ENCODE peak calls at places on chromosomes 4 and X, in eight cellular contexts. V is kidney, Q is bronchial epithelial cell, J is foreskin fibroblast, C is fibroblast of lung, F is suprapubic skin, E is GM23338, T is A549. G is an unnamed sample.

GRCh38 chrX:40132751-40133150 is 35.0 kb upstream of the BCOR start:
- DNase-seq in V (peak), Q (peak), J (no peak), C (peak), F (no peak), E (no peak), T (peak), G (no peak)

GRCh38 chrX:39848900-39849299 is 248.9 kb downstream of the BCOR start:
- DNase-seq in V (no peak), Q (no peak), J (peak), C (peak), F (no peak), E (no peak), T (no peak), G (no peak)

GRCh38 chr4:139299536-139299935 is 1.8 kb upstream of the NAA15 start:
- DNase-seq in V (no peak), Q (peak), J (no peak), C (peak), F (no peak), E (no peak), T (no peak), G (no peak)

GRCh38 chr4:8908206-8908893 is 36.7 kb upstream of the HMX1 start:
- DNase-seq in V (peak), Q (no peak), J (no peak), C (no peak), F (peak), E (no peak), T (no peak), G (peak)

GRCh38 chr4:2750719-2751605 is 5.2 kb downstream of the TNIP2 start:
- DNase-seq in V (peak), Q (no peak), J (no peak), C (no peak), F (no peak), E (no peak), T (no peak), G (no peak)

GRCh38 chr4:113618205-113618604 is 143.3 kb downstream of the CAMK2D start:
- DNase-seq in V (no peak), Q (no peak), J (no peak), C (no peak), F (no peak), E (no peak), T (no peak), G (no peak)

GRCh38 chr4:1232661-1233621 is 16.0 kb downstream of the CTBP1 start:
- DNase-seq in V (peak), Q (no peak), J (no peak), C (peak), F (no peak), E (peak), T (no peak), G (no peak)

GRCh38 chr4:17787315-17787714 is 5.9 kb upstream of the FAM184B start:
- DNase-seq in V (no peak), Q (peak), J (no peak), C (peak), F (no peak), E (no peak), T (no peak), G (no peak)

GRCh38 chr4:24730256-24731001 is 64.9 kb upstream of the SOD3 start:
- DNase-seq in V (no peak), Q (no peak), J (peak), C (peak), F (peak), E (no peak), T (no peak), G (no peak)

GRCh38 chr4:3207531-3208037 is 41.4 kb upstream of the MSANTD1 start:
- DNase-seq in V (no peak), Q (no peak), J (peak), C (no peak), F (no peak), E (no peak), T (no peak), G (no peak)

GRCh38 chrX:119758682-119759332 is 419 bp downstream of the SOWAHD start:
- DNase-seq in V (peak), Q (peak), J (no peak), C (no peak), F (no peak), E (peak), T (no peak), G (no peak)

GRCh38 chr4:62014982-62015739 is 815.0 kb downstream of the ADGRL3 start:
- DNase-seq in V (no peak), Q (peak), J (no peak), C (no peak), F (no peak), E (no peak), T (no peak), G (no peak)

GRCh38 chr4:82599336-82599735 is 37.5 kb upstream of the TMEM150C start:
- DNase-seq in V (no peak), Q (no peak), J (no peak), C (no peak), F (no peak), E (peak), T (peak), G (no peak)

GRCh38 chrX:81377329-81377728 is 175.4 kb downstream of the SH3BGRL start:
- DNase-seq in V (no peak), Q (peak), J (peak), C (peak), F (no peak), E (peak), T (peak), G (no peak)

DNA sequence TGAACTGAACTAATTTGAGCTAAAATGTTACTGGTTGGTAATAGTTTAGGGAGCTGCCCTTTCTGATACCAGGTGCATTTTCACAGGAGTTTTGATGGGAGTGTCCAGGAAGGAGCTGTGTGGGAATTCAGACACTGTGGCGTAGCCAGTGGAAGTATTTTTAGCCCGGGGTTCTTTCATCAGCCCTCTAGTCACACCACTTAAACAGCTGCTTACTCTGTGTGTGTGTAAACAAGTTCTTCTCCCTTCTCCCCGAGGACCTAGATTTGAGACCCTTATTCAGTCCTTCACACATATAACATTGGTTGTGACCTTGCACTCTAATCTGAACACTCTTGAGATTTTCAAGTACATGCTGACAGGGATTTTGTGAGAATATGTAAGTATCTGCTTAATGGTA is 61.6 kb downstream of the BMPR1B start:
- DNase-seq in V (no peak), Q (peak), J (no peak), C (no peak), F (no peak), E (no peak), T (no peak), G (no peak)
- TF ChIP-seq CTCF in V (no peak), Q (no peak), J (no peak), C (no peak), F (no peak), E (no peak), T (no peak), G (no peak)

GRCh38 chr4:5381981-5382441 is 326.3 kb downstream of the EVC2 start:
- DNase-seq in V (no peak), Q (no peak), J (no peak), C (peak), F (no peak), E (no peak), T (peak), G (no peak)

GRCh38 chr4:5386921-5387320 is 321.4 kb downstream of the EVC2 start:
- DNase-seq in V (no peak), Q (no peak), J (no peak), C (no peak), F (no peak), E (no peak), T (no peak), G (no peak)

GRCh38 chr4:5385741-5386251 is 322.6 kb downstream of the EVC2 start:
- DNase-seq in V (no peak), Q (no peak), J (no peak), C (no peak), F (no peak), E (no peak), T (peak), G (no peak)

GRCh38 chr4:5387457-5387856 is 320.9 kb downstream of the EVC2 start:
- DNase-seq in V (no peak), Q (no peak), J (no peak), C (no peak), F (no peak), E (peak), T (peak), G (no peak)

DNA sequence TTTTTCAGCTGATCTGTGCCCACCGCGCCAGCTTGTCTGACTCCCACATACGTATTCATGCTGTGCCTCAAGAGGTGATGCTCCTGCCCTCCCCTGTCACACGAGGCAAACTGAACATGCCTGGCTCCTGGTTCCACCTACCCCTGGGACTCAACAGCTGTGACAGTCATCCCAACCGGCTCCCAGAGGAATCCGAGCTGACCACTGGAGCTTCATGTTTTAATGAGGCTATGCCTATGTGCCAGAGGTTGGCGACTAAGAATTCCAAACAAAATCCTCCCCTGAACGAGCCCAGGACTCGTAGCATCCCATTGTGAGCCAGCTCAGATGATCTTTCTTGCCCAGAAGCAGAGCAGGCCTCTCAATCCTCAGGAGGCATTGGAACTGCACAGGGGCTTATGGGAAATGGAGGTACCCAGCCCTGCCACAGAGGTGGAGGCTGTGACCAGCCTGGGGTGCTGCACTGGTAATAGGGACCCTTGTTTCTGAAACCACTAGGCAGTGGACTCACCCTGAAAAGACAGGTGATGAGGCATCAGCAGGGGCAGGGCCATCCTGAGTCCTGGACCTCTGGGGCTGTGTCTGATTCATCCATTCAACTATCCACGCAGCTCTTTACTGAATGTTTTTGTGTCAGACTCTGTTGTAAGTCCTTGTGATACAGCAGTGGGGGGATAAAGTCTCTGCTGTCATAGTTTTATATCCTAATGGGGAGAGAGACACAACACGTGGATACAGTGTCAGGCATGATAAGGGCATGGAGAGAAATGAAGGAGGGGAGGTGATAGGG is 325.0 kb downstream of the EVC2 start:
- DNase-seq in V (no peak), Q (no peak), J (no peak), C (no peak), F (no peak), E (no peak), T (no peak), G (no peak)
- TF ChIP-seq CTCF in V (no peak), Q (no peak), J (no peak), C (no peak), F (no peak), E (no peak), T (no peak), G (no peak)

DNA sequence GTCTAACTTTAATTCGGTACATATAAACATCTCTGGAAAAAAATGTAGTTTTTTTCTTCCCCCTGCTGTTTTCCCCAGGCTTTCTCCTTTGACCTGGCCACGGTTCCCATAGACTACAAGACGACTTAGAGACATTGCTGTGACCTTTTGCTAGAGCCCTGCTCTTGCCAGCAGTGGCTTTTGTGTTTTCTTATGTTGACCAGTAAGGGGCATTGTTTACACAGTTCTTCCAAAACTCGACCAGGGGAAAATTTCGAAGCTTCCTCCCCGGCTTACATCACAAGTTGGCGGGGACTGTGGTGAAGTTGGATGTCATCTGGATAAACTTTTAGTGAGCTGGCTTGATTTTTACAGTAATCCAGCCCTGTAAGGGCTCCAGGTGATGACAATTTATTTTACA is 9.3 kb downstream of the CCDC160 start:
- DNase-seq in V (no peak), Q (no peak), J (no peak), C (no peak), F (no peak), E (peak), T (no peak), G (no peak)
- TF ChIP-seq CTCF in V (no peak), Q (no peak), J (no peak), C (no peak), F (no peak), E (no peak), T (peak), G (no peak)

GRCh38 chrX:131067216-131067615 is 9.1 kb downstream of the ARHGAP36 start:
- DNase-seq in V (no peak), Q (no peak), J (no peak), C (no peak), F (no peak), E (peak), T (no peak), G (no peak)

GRCh38 chrX:131067846-131068745 is 9.9 kb downstream of the ARHGAP36 start:
- DNase-seq in V (no peak), Q (no peak), J (no peak), C (no peak), F (no peak), E (peak), T (no peak), G (no peak)

GRCh38 chrX:131068945-131069719 is 11.0 kb downstream of the ARHGAP36 start:
- DNase-seq in V (no peak), Q (no peak), J (no peak), C (peak), F (no peak), E (peak), T (peak), G (peak)

GRCh38 chrX:131073607-131074006 is 15.5 kb downstream of the ARHGAP36 start:
- DNase-seq in V (no peak), Q (no peak), J (no peak), C (no peak), F (no peak), E (no peak), T (no peak), G (no peak)

GRCh38 chrX:131072871-131073571 is 14.9 kb downstream of the ARHGAP36 start:
- DNase-seq in V (peak), Q (no peak), J (no peak), C (no peak), F (no peak), E (peak), T (no peak), G (no peak)
- TF ChIP-seq CTCF in V (no peak), Q (no peak), J (no peak), C (no peak), F (no peak), E (no peak), T (no peak), G (no peak)

GRCh38 chrX:20059467-20060128 is 57.1 kb downstream of the MAP7D2 start:
- DNase-seq in V (no peak), Q (peak), J (no peak), C (peak), F (no peak), E (no peak), T (no peak), G (no peak)

GRCh38 chrX:20053537-20053936 is 62.7 kb upstream of the BCLAF3 start:
- DNase-seq in V (no peak), Q (no peak), J (no peak), C (no peak), F (no peak), E (no peak), T (no peak), G (no peak)

GRCh38 chrX:20057479-20057878 is 59.2 kb downstream of the MAP7D2 start:
- DNase-seq in V (no peak), Q (no peak), J (no peak), C (no peak), F (no peak), E (no peak), T (no peak), G (no peak)

GRCh38 chrX:20060961-20061868 is 55.5 kb downstream of the MAP7D2 start:
- DNase-seq in V (peak), Q (no peak), J (no peak), C (no peak), F (no peak), E (no peak), T (no peak), G (no peak)

DNA sequence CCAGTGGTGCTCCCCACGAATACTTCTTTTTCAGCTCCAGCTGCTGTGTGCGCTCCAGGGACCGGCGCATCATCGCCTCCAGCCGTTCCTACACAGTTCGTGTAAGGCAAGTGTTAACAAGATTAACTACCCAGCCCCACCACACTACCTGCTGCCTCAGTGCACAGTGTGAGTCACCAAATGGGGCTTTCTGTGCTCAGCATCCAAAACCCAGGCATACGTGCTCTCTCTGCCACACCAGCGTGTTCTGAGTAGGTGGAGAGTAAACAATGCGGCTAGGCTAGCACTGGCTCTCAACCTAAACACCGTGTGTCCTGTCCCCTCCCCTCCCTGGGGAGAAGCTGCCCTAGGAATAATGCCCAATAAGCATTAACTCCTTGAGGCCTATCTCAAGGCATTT is 60.0 kb downstream of the MAP7D2 start:
- DNase-seq in V (no peak), Q (peak), J (no peak), C (peak), F (no peak), E (no peak), T (no peak), G (no peak)
- TF ChIP-seq CTCF in V (no peak), Q (no peak), J (no peak), C (no peak), F (no peak), E (no peak), T (no peak), G (no peak)

GRCh38 chr4:80362578-80363181 is 27.1 kb downstream of the CFAP299 start:
- DNase-seq in V (no peak), Q (peak), J (peak), C (peak), F (no peak), E (peak), T (peak), G (no peak)
- TF ChIP-seq CTCF in V (peak), Q (peak), J (peak), C (peak), F (no peak), E (peak), T (peak), G (peak)

GRCh38 chr4:184472540-184473264 is 1.6 kb downstream of the IRF2 start:
- DNase-seq in V (peak), Q (peak), J (peak), C (peak), F (peak), E (peak), T (peak), G (peak)
- TF ChIP-seq CTCF in V (no peak), Q (no peak), J (no peak), C (no peak), F (no peak), E (no peak), T (no peak), G (no peak)

GRCh38 chr4:71189471-71189870 is 149.3 kb upstream of the SLC4A4 start:
- DNase-seq in V (no peak), Q (peak), J (no peak), C (peak), F (no peak), E (no peak), T (peak), G (no peak)
- TF ChIP-seq CTCF in V (no peak), Q (peak), J (no peak), C (peak), F (no peak), E (no peak), T (peak), G (no peak)

GRCh38 chr4:102826890-102827673 is at the start of gene UBE2D3:
- DNase-seq in V (peak), Q (peak), J (peak), C (peak), F (peak), E (peak), T (peak), G (peak)
- TF ChIP-seq CTCF in V (peak), Q (no peak), J (no peak), C (peak), F (peak), E (no peak), T (no peak), G (peak)

G was measured in type B pancreatic cell.